ENCODE peak calls at places on chromosomes 7 and 10, in four cellular contexts. Y, D, W and B are unnamed samples.

GRCh38 chr7:108345710-108346336 is 110.4 kb downstream of the NRCAM start:
- DNase-seq in Y (no peak), D (no peak), W (no peak), B (no peak)

GRCh38 chr7:116231543-116232401 is 21.4 kb downstream of the TES start:
- DNase-seq in Y (no peak), D (peak; percentile 22), W (peak; percentile 83), B (no peak)

GRCh38 chr10:22010973-22011408 is 7.5 kb upstream of the DNAJC1 start:
- DNase-seq in Y (no peak), D (no peak), W (peak; percentile 59), B (no peak)

GRCh38 chr10:36515313-36515712 is 610.1 kb upstream of the ANKRD30A start:
- DNase-seq in Y (no peak), D (no peak), W (peak; percentile 47), B (no peak)

GRCh38 chr10:77927343-77928256 is 1.0 kb upstream of the DLG5 start:
- DNase-seq in Y (no peak), D (no peak), W (no peak), B (no peak)

GRCh38 chr7:343227-343822 is 53.4 kb downstream of the FOXL3 start:
- DNase-seq in Y (no peak), D (no peak), W (no peak), B (no peak)

GRCh38 chr7:68684246-68684850 is 913.9 kb upstream of the AUTS2 start:
- DNase-seq in Y (no peak), D (no peak), W (peak; percentile 29), B (no peak)

GRCh38 chr10:75651452-75651851 is 220.0 kb downstream of the LRMDA start:
- DNase-seq in Y (peak; percentile 35), D (no peak), W (peak; percentile 27), B (peak; percentile 23)

GRCh38 chr10:71218046-71218832 is 5.9 kb downstream of the UNC5B start:
- DNase-seq in Y (peak; percentile 83), D (no peak), W (peak; percentile 43), B (no peak)

GRCh38 chr10:11724938-11725776 is 17.0 kb upstream of the ECHDC3 start:
- DNase-seq in Y (peak; percentile 44), D (no peak), W (peak; percentile 85), B (no peak)

GRCh38 chr10:27072436-27073114 is 27.7 kb downstream of the ANKRD26 start:
- DNase-seq in Y (no peak), D (no peak), W (no peak), B (no peak)

GRCh38 chr10:132457328-132458070 is 60.5 kb downstream of the PWWP2B start:
- DNase-seq in Y (no peak), D (no peak), W (no peak), B (no peak)

GRCh38 chr10:85138046-85138445 is 809.7 kb downstream of the CCSER2 start:
- DNase-seq in Y (no peak), D (no peak), W (no peak), B (no peak)

GRCh38 chr7:91347288-91347687 is 83.1 kb downstream of the FZD1 start:
- DNase-seq in Y (no peak), D (peak; percentile 24), W (peak; percentile 15), B (peak; percentile 54)

GRCh38 chr7:29564455-29565185 is 985 bp downstream of the PRR15 start:
- DNase-seq in Y (peak; percentile 85), D (peak; percentile 22), W (peak; percentile 77), B (peak; percentile 65)

GRCh38 chr10:126375926-126376554 is 12.2 kb downstream of the ADAM12 start:
- DNase-seq in Y (no peak), D (no peak), W (no peak), B (no peak)

GRCh38 chr10:92691042-92691590 is 1.4 kb downstream of the HHEX start:
- DNase-seq in Y (no peak), D (no peak), W (no peak), B (no peak)

GRCh38 chr7:151141855-151142685 is 25.4 kb downstream of the GBX1 start:
- DNase-seq in Y (no peak), D (no peak), W (no peak), B (no peak)

GRCh38 chr7:89042963-89043362 is 247.4 kb upstream of the TEX47 start:
- DNase-seq in Y (no peak), D (no peak), W (no peak), B (no peak)

GRCh38 chr7:156816943-156817572 is 75.9 kb downstream of the LMBR1 start:
- DNase-seq in Y (no peak), D (no peak), W (peak; percentile 57), B (no peak)

GRCh38 chr10:63266337-63267327 is 133.5 kb downstream of the NRBF2 start:
- DNase-seq in Y (no peak), D (no peak), W (peak; percentile 35), B (no peak)

GRCh38 chr7:23276947-23277346 is 22.2 kb upstream of the MALSU1 start:
- DNase-seq in Y (no peak), D (no peak), W (no peak), B (no peak)